ENCODE peak calls at places on chromosomes 16 and 17, in ten cellular contexts. One of them, this sample, is unnamed.

GRCh38 chr17:19398301-19399181 is 11.6 kb upstream of the MFAP4 start:
- DNase-seq in astrocyte of the hippocampus: no peak
- DNase-seq in CD4-positive, alpha-beta T cell: no peak
- DNase-seq in H7: no peak
- DNase-seq in ascending aorta: no peak
- DNase-seq in uterus: no peak
- DNase-seq in tibial nerve: peak; percentile 78
- DNase-seq in C1 segment of cervical spinal cord: no peak
- DNase-seq in transverse colon: peak; percentile 85
- DNase-seq in activated CD4-positive, alpha-beta T cell treated with anti-CD3 and anti-CD28 coated beads for 24 hours: no peak
- DNase-seq in this sample: no peak

GRCh38 chr17:48192321-48192731 is 84.8 kb downstream of the SNX11 start:
- DNase-seq in astrocyte of the hippocampus: no peak
- DNase-seq in CD4-positive, alpha-beta T cell: no peak
- DNase-seq in H7: peak; percentile 43
- DNase-seq in ascending aorta: no peak
- DNase-seq in uterus: no peak
- DNase-seq in tibial nerve: no peak
- DNase-seq in C1 segment of cervical spinal cord: no peak
- DNase-seq in transverse colon: no peak
- DNase-seq in activated CD4-positive, alpha-beta T cell treated with anti-CD3 and anti-CD28 coated beads for 24 hours: no peak
- DNase-seq in this sample: no peak

GRCh38 chr17:30234954-30235353 is 543 bp downstream of the SLC6A4 start:
- DNase-seq in astrocyte of the hippocampus: peak; percentile 12
- DNase-seq in CD4-positive, alpha-beta T cell: no peak
- DNase-seq in H7: no peak
- DNase-seq in ascending aorta: no peak
- DNase-seq in uterus: no peak
- DNase-seq in tibial nerve: no peak
- DNase-seq in C1 segment of cervical spinal cord: no peak
- DNase-seq in transverse colon: no peak
- DNase-seq in activated CD4-positive, alpha-beta T cell treated with anti-CD3 and anti-CD28 coated beads for 24 hours: no peak
- DNase-seq in this sample: no peak

GRCh38 chr16:13607289-13607688 is 312.7 kb upstream of the ERCC4 start:
- DNase-seq in astrocyte of the hippocampus: no peak
- DNase-seq in CD4-positive, alpha-beta T cell: no peak
- DNase-seq in H7: no peak
- DNase-seq in ascending aorta: no peak
- DNase-seq in uterus: no peak
- DNase-seq in tibial nerve: no peak
- DNase-seq in C1 segment of cervical spinal cord: no peak
- DNase-seq in transverse colon: no peak
- DNase-seq in activated CD4-positive, alpha-beta T cell treated with anti-CD3 and anti-CD28 coated beads for 24 hours: no peak
- DNase-seq in this sample: no peak

GRCh38 chr16:77822656-77823055 is 34.3 kb downstream of the VAT1L start:
- DNase-seq in astrocyte of the hippocampus: no peak
- DNase-seq in CD4-positive, alpha-beta T cell: no peak
- DNase-seq in H7: no peak
- DNase-seq in ascending aorta: no peak
- DNase-seq in uterus: no peak
- DNase-seq in tibial nerve: no peak
- DNase-seq in C1 segment of cervical spinal cord: no peak
- DNase-seq in transverse colon: no peak
- DNase-seq in activated CD4-positive, alpha-beta T cell treated with anti-CD3 and anti-CD28 coated beads for 24 hours: no peak
- DNase-seq in this sample: no peak

GRCh38 chr17:69581061-69581955 is 166.8 kb downstream of the MAP2K6 start:
- DNase-seq in astrocyte of the hippocampus: peak; percentile 53
- DNase-seq in CD4-positive, alpha-beta T cell: no peak
- DNase-seq in H7: no peak
- DNase-seq in ascending aorta: no peak
- DNase-seq in uterus: no peak
- DNase-seq in tibial nerve: no peak
- DNase-seq in C1 segment of cervical spinal cord: no peak
- DNase-seq in transverse colon: no peak
- DNase-seq in activated CD4-positive, alpha-beta T cell treated with anti-CD3 and anti-CD28 coated beads for 24 hours: no peak
- DNase-seq in this sample: no peak

GRCh38 chr17:44738214-44738906 is 20.4 kb upstream of the ADAM11 start:
- DNase-seq in astrocyte of the hippocampus: no peak
- DNase-seq in CD4-positive, alpha-beta T cell: no peak
- DNase-seq in H7: no peak
- DNase-seq in ascending aorta: no peak
- DNase-seq in uterus: no peak
- DNase-seq in tibial nerve: no peak
- DNase-seq in C1 segment of cervical spinal cord: no peak
- DNase-seq in transverse colon: no peak
- DNase-seq in activated CD4-positive, alpha-beta T cell treated with anti-CD3 and anti-CD28 coated beads for 24 hours: no peak
- DNase-seq in this sample: no peak

GRCh38 chr16:69381231-69381630 is 4.6 kb downstream of the TERF2 start:
- DNase-seq in astrocyte of the hippocampus: no peak
- DNase-seq in CD4-positive, alpha-beta T cell: no peak
- DNase-seq in H7: no peak
- DNase-seq in ascending aorta: no peak
- DNase-seq in uterus: no peak
- DNase-seq in tibial nerve: no peak
- DNase-seq in C1 segment of cervical spinal cord: no peak
- DNase-seq in transverse colon: no peak
- DNase-seq in activated CD4-positive, alpha-beta T cell treated with anti-CD3 and anti-CD28 coated beads for 24 hours: no peak
- DNase-seq in this sample: no peak

GRCh38 chr17:73011016-73011486 is 81.4 kb downstream of the SLC39A11 start:
- DNase-seq in astrocyte of the hippocampus: no peak
- DNase-seq in CD4-positive, alpha-beta T cell: no peak
- DNase-seq in H7: no peak
- DNase-seq in ascending aorta: no peak
- DNase-seq in uterus: no peak
- DNase-seq in tibial nerve: no peak
- DNase-seq in C1 segment of cervical spinal cord: no peak
- DNase-seq in transverse colon: no peak
- DNase-seq in activated CD4-positive, alpha-beta T cell treated with anti-CD3 and anti-CD28 coated beads for 24 hours: no peak
- DNase-seq in this sample: no peak

GRCh38 chr16:48676836-48677235 is 66.9 kb upstream of the N4BP1 start:
- DNase-seq in astrocyte of the hippocampus: no peak
- DNase-seq in CD4-positive, alpha-beta T cell: no peak
- DNase-seq in H7: no peak
- DNase-seq in ascending aorta: no peak
- DNase-seq in uterus: no peak
- DNase-seq in tibial nerve: no peak
- DNase-seq in C1 segment of cervical spinal cord: no peak
- DNase-seq in transverse colon: no peak
- DNase-seq in activated CD4-positive, alpha-beta T cell treated with anti-CD3 and anti-CD28 coated beads for 24 hours: no peak
- DNase-seq in this sample: no peak

GRCh38 chr16:19555938-19556778 is 655 bp downstream of the VPS35L start:
- DNase-seq in astrocyte of the hippocampus: no peak
- DNase-seq in CD4-positive, alpha-beta T cell: no peak
- DNase-seq in H7: peak; percentile 85
- DNase-seq in ascending aorta: no peak
- DNase-seq in uterus: no peak
- DNase-seq in tibial nerve: no peak
- DNase-seq in C1 segment of cervical spinal cord: no peak
- DNase-seq in transverse colon: peak; percentile 11
- DNase-seq in activated CD4-positive, alpha-beta T cell treated with anti-CD3 and anti-CD28 coated beads for 24 hours: peak; percentile 1
- DNase-seq in this sample: peak; percentile 98

GRCh38 chr16:12141556-12141955 is 165.0 kb downstream of the SNX29 start:
- DNase-seq in astrocyte of the hippocampus: no peak
- DNase-seq in CD4-positive, alpha-beta T cell: no peak
- DNase-seq in H7: no peak
- DNase-seq in ascending aorta: no peak
- DNase-seq in uterus: no peak
- DNase-seq in tibial nerve: no peak
- DNase-seq in C1 segment of cervical spinal cord: no peak
- DNase-seq in transverse colon: no peak
- DNase-seq in activated CD4-positive, alpha-beta T cell treated with anti-CD3 and anti-CD28 coated beads for 24 hours: no peak
- DNase-seq in this sample: peak; percentile 26

GRCh38 chr17:80327518-80327917 is 66.9 kb downstream of the RNF213 start:
- DNase-seq in astrocyte of the hippocampus: no peak
- DNase-seq in CD4-positive, alpha-beta T cell: no peak
- DNase-seq in H7: no peak
- DNase-seq in ascending aorta: no peak
- DNase-seq in uterus: no peak
- DNase-seq in tibial nerve: no peak
- DNase-seq in C1 segment of cervical spinal cord: no peak
- DNase-seq in transverse colon: no peak
- DNase-seq in activated CD4-positive, alpha-beta T cell treated with anti-CD3 and anti-CD28 coated beads for 24 hours: no peak
- DNase-seq in this sample: no peak

GRCh38 chr17:51355314-51356083 is 95.2 kb downstream of the UTP18 start:
- DNase-seq in astrocyte of the hippocampus: peak; percentile 11
- DNase-seq in CD4-positive, alpha-beta T cell: no peak
- DNase-seq in H7: no peak
- DNase-seq in ascending aorta: no peak
- DNase-seq in uterus: no peak
- DNase-seq in tibial nerve: no peak
- DNase-seq in C1 segment of cervical spinal cord: no peak
- DNase-seq in transverse colon: no peak
- DNase-seq in activated CD4-positive, alpha-beta T cell treated with anti-CD3 and anti-CD28 coated beads for 24 hours: no peak
- DNase-seq in this sample: no peak

GRCh38 chr16:81707411-81708321 is 71.4 kb upstream of the PLCG2 start:
- DNase-seq in astrocyte of the hippocampus: no peak
- DNase-seq in CD4-positive, alpha-beta T cell: no peak
- DNase-seq in H7: no peak
- DNase-seq in ascending aorta: no peak
- DNase-seq in uterus: no peak
- DNase-seq in tibial nerve: no peak
- DNase-seq in C1 segment of cervical spinal cord: no peak
- DNase-seq in transverse colon: peak; percentile 84
- DNase-seq in activated CD4-positive, alpha-beta T cell treated with anti-CD3 and anti-CD28 coated beads for 24 hours: no peak
- DNase-seq in this sample: no peak

GRCh38 chr16:74438492-74438979 is 17.3 kb upstream of the CLEC18B start:
- DNase-seq in astrocyte of the hippocampus: no peak
- DNase-seq in CD4-positive, alpha-beta T cell: no peak
- DNase-seq in H7: no peak
- DNase-seq in ascending aorta: no peak
- DNase-seq in uterus: no peak
- DNase-seq in tibial nerve: no peak
- DNase-seq in C1 segment of cervical spinal cord: no peak
- DNase-seq in transverse colon: no peak
- DNase-seq in activated CD4-positive, alpha-beta T cell treated with anti-CD3 and anti-CD28 coated beads for 24 hours: no peak
- DNase-seq in this sample: no peak

GRCh38 chr16:72285728-72286127 is 113.8 kb upstream of the PMFBP1 start:
- DNase-seq in astrocyte of the hippocampus: no peak
- DNase-seq in CD4-positive, alpha-beta T cell: no peak
- DNase-seq in H7: no peak
- DNase-seq in ascending aorta: no peak
- DNase-seq in uterus: no peak
- DNase-seq in tibial nerve: no peak
- DNase-seq in C1 segment of cervical spinal cord: no peak
- DNase-seq in transverse colon: no peak
- DNase-seq in activated CD4-positive, alpha-beta T cell treated with anti-CD3 and anti-CD28 coated beads for 24 hours: no peak
- DNase-seq in this sample: no peak